ENCODE peak calls at places on chromosomes 12 and 14, in four cellular contexts. K, O, P and M are unnamed samples.

GRCh38 chr12:114405449-114406271 is at the start of gene TBX5:
- DNase-seq in K (peak), O (no peak), P (peak), M (no peak)

GRCh38 chr12:26654623-26655022 is 178.4 kb downstream of the ITPR2 start:
- DNase-seq in K (no peak), O (no peak), P (peak), M (no peak)

GRCh38 chr12:9115731-9116689 is at the start of gene A2M:
- DNase-seq in K (no peak), O (no peak), P (peak), M (no peak)

GRCh38 chr12:46210835-46211439 is 57.9 kb downstream of the SLC38A1 start:
- DNase-seq in K (no peak), O (no peak), P (no peak), M (no peak)

GRCh38 chr14:54706768-54707167 is 139.8 kb downstream of the SAMD4A start:
- DNase-seq in K (no peak), O (no peak), P (no peak), M (no peak)

GRCh38 chr14:76708771-76709170 is 52.5 kb upstream of the VASH1 start:
- DNase-seq in K (no peak), O (no peak), P (no peak), M (no peak)

GRCh38 chr12:101775814-101776213 is 36.6 kb upstream of the SYCP3 start:
- DNase-seq in K (no peak), O (no peak), P (no peak), M (no peak)

GRCh38 chr14:24948261-24948847 is 101.6 kb downstream of the STXBP6 start:
- DNase-seq in K (peak), O (no peak), P (no peak), M (no peak)

GRCh38 chr12:124605150-124605549 is 37.7 kb upstream of the NCOR2 start:
- DNase-seq in K (no peak), O (no peak), P (no peak), M (no peak)

GRCh38 chr12:12399161-12399560 is 42.3 kb downstream of the BORCS5 start:
- DNase-seq in K (peak), O (no peak), P (no peak), M (no peak)

GRCh38 chr14:97380539-97380941 is 583.4 kb downstream of the VRK1 start:
- DNase-seq in K (no peak), O (no peak), P (no peak), M (peak)

GRCh38 chr12:78721906-78722305 is 142.7 kb upstream of the SYT1 start:
- DNase-seq in K (no peak), O (no peak), P (no peak), M (no peak)

GRCh38 chr12:119911147-119911546 is 34.0 kb upstream of the CIT start:
- DNase-seq in K (no peak), O (no peak), P (no peak), M (no peak)

GRCh38 chr14:92847220-92848148 is 53.4 kb downstream of the GOLGA5 start:
- DNase-seq in K (no peak), O (no peak), P (no peak), M (no peak)

GRCh38 chr14:101876539-101876938 is 87.8 kb upstream of the DYNC1H1 start:
- DNase-seq in K (no peak), O (no peak), P (peak), M (no peak)

GRCh38 chr12:48060474-48060873 is 45.4 kb downstream of the SENP1 start:
- DNase-seq in K (no peak), O (no peak), P (no peak), M (no peak)

GRCh38 chr12:54509660-54510059 is 12.1 kb downstream of the NCKAP1L start:
- DNase-seq in K (peak), O (no peak), P (no peak), M (no peak)

GRCh38 chr12:58980768-58981167 is 60.5 kb upstream of the LRIG3 start:
- DNase-seq in K (no peak), O (no peak), P (no peak), M (no peak)

GRCh38 chr12:25876383-25877045 is 82.0 kb upstream of the RASSF8 start:
- DNase-seq in K (no peak), O (no peak), P (no peak), M (no peak)

GRCh38 chr12:127555071-127555470 is 711.9 kb upstream of the TMEM132C start:
- DNase-seq in K (no peak), O (no peak), P (no peak), M (no peak)

DNA sequence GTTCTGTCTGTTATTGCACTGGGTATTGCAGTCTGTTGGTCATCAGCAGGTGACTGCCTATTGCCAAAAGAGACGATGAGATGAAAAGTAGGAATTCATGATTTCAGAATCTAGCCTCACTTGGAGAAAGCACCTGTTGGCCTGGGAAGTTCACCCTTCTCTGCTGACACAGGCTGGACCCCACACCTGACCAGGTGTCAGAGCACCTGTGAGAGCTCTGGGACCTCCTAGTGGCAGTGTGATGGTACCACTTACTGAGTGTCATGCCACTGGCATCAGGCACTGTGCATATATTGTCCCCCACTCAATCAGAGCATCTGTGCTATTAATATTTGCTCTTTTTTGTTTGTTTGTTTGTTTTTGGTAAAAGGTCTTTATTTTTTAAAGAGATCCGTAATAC is 68.0 kb downstream of the RASSF3 start:
- DNase-seq in K (no peak), O (peak), P (no peak), M (no peak)
- H3K27ac ChIP-seq in K (no peak), O (no peak), P (no peak), M (peak)

DNA sequence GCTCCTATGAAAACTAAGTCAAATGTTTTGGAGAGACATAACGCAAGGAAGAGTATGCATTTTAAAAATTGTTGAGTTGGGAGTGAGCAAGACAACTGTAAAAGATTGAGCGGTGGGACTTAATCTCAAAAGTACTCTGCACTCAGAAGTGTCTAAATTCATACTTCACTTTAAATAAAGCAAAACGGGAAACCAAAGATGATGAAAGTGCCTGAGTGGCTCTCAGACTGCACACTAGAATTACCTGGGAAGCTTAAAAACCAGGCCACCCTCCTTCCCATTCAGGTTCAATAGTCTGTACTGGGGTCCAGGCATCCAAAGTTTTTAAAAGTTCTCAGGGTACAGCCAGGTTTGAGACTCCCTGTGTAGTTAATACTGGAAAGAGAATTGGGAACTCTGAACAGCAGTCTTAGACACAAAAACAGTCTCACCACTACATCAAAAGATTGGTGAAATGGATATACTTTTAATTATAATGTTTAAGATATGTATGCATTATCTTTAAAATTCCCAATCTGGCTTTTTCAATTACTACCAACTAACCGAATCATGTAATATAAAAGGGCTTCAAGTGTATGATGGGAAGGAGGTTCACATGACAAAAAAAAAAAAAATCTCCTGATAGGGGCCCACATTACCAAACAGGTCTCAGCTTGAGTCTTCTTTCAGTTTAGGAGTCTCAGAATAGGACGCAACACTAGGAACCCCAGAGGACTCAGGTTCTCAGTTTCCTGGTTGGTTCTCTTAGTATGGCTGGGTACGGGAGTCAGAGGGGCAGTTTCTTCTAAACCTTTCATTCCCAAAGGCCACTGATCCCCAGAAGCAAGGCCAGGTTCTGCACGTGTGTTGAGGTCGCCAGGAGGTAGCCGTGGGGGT is 1.0 kb downstream of the HOMEZ start:
- DNase-seq in K (no peak), O (peak), P (no peak), M (peak)
- TF ChIP-seq CTCF in K (no peak), O (no peak), P (no peak), M (no peak)

DNA sequence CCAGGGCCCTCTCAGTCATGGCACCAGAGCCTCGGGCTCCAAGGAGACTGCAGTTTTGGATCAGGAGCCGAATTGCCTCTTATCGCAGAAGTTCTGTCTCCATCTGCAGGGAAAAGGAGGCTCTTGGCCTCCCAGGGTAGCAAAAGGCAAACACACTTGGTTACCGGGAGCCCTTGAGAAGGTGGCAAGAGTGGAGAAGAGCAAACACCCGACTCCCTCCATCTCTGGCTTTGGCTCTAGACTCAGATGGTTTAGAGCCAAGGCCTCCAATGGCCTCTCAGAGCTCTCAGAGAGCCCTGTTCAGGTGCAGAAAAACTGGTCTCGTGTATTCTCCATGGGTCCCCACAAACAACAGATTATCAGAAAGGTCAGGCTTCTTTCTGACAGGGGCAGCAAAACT is 44.6 kb downstream of the NINJ2 start:
- DNase-seq in K (no peak), O (no peak), P (no peak), M (no peak)
- H3K27ac ChIP-seq in K (no peak), O (no peak), P (no peak), M (no peak)

GRCh38 chr12:110933326-110933974 is 13.1 kb upstream of the MYL2 start:
- DNase-seq in K (no peak), O (no peak), P (no peak), M (no peak)

GRCh38 chr12:110931315-110931728 is 10.9 kb upstream of the MYL2 start:
- DNase-seq in K (peak), O (no peak), P (peak), M (no peak)

GRCh38 chr12:110930348-110931314 is 10.3 kb upstream of the MYL2 start:
- DNase-seq in K (no peak), O (no peak), P (no peak), M (no peak)

GRCh38 chr12:110934093-110934852 is 13.9 kb upstream of the MYL2 start:
- DNase-seq in K (peak), O (peak), P (no peak), M (peak)

DNA sequence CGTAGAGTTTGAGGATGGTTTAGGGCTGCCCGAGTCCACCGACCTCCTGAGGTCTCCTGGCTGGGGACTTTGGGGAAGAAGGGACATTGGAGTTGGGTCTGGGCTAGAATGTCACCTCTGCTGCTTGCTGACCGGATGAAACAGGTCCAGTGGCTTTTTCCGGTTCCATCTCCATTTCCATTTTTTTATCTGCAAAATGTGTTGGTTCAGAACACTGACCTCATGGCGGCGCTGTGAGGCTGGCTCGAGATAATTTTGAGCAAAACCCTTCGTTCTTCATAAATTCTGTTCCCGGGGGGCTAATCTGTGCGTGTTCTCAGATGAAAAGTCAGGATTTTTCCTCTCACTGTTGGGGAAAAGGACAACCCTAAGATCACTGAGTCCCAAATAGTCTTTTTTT is 11.7 kb upstream of the MYL2 start:
- DNase-seq in K (peak), O (no peak), P (no peak), M (no peak)
- TF ChIP-seq CTCF in K (peak), O (peak), P (peak), M (no peak)